ENCODE peak calls at places on chromosome 4, in five cellular contexts. One of them, this sample, is unnamed.
A peak's percentile ranks its signal among the peaks of the same experiment; 100 is the strongest.

GRCh38 chr4:34826660-34827059 is 1417.7 kb downstream of the ARAP2 start:
- DNase-seq in ureter: no peak
- DNase-seq in SW480: no peak
- DNase-seq in amniotic epithelial cell: no peak
- DNase-seq in T-helper 1 cell: no peak
- DNase-seq in this sample: no peak

GRCh38 chr4:91936301-91936700 is 367.5 kb upstream of the GRID2 start:
- DNase-seq in ureter: no peak
- DNase-seq in SW480: no peak
- DNase-seq in amniotic epithelial cell: peak; percentile 67
- DNase-seq in T-helper 1 cell: no peak
- DNase-seq in this sample: no peak

GRCh38 chr4:177371452-177371851 is 61.8 kb downstream of the NEIL3 start:
- DNase-seq in ureter: no peak
- DNase-seq in SW480: no peak
- DNase-seq in amniotic epithelial cell: no peak
- DNase-seq in T-helper 1 cell: no peak
- DNase-seq in this sample: no peak

GRCh38 chr4:2650276-2650675 is 105.9 kb downstream of the TNIP2 start:
- DNase-seq in ureter: peak; percentile 8
- DNase-seq in SW480: no peak
- DNase-seq in amniotic epithelial cell: no peak
- DNase-seq in T-helper 1 cell: no peak
- DNase-seq in this sample: no peak

GRCh38 chr4:2251795-2252529 is 9.9 kb downstream of the MXD4 start:
- DNase-seq in ureter: peak; percentile 39
- DNase-seq in SW480: no peak
- DNase-seq in amniotic epithelial cell: no peak
- DNase-seq in T-helper 1 cell: no peak
- DNase-seq in this sample: no peak

GRCh38 chr4:75089206-75089605 is 156.3 kb downstream of the PARM1 start:
- DNase-seq in ureter: no peak
- DNase-seq in SW480: no peak
- DNase-seq in amniotic epithelial cell: peak; percentile 52
- DNase-seq in T-helper 1 cell: no peak
- DNase-seq in this sample: no peak

GRCh38 chr4:94131212-94131611 is 76.5 kb upstream of the SMARCAD1 start:
- DNase-seq in ureter: no peak
- DNase-seq in SW480: no peak
- DNase-seq in amniotic epithelial cell: no peak
- DNase-seq in T-helper 1 cell: no peak
- DNase-seq in this sample: no peak

GRCh38 chr4:142645478-142646108 is 200.5 kb downstream of the INPP4B start:
- DNase-seq in ureter: no peak
- DNase-seq in SW480: no peak
- DNase-seq in amniotic epithelial cell: no peak
- DNase-seq in T-helper 1 cell: no peak
- DNase-seq in this sample: no peak

GRCh38 chr4:177091515-177091914 is 218.2 kb upstream of the NEIL3 start:
- DNase-seq in ureter: no peak
- DNase-seq in SW480: no peak
- DNase-seq in amniotic epithelial cell: no peak
- DNase-seq in T-helper 1 cell: no peak
- DNase-seq in this sample: no peak

GRCh38 chr4:94036964-94037363 is 170.7 kb upstream of the SMARCAD1 start:
- DNase-seq in ureter: no peak
- DNase-seq in SW480: no peak
- DNase-seq in amniotic epithelial cell: no peak
- DNase-seq in T-helper 1 cell: no peak
- DNase-seq in this sample: no peak

GRCh38 chr4:23871420-23871819 is 18.4 kb downstream of the PPARGC1A start:
- DNase-seq in ureter: no peak
- DNase-seq in SW480: no peak
- DNase-seq in amniotic epithelial cell: no peak
- DNase-seq in T-helper 1 cell: no peak
- DNase-seq in this sample: no peak

GRCh38 chr4:151681085-151681484 is 79.7 kb downstream of the GATB start:
- DNase-seq in ureter: no peak
- DNase-seq in SW480: no peak
- DNase-seq in amniotic epithelial cell: no peak
- DNase-seq in T-helper 1 cell: no peak
- DNase-seq in this sample: no peak

GRCh38 chr4:145423017-145423708 is 58.5 kb upstream of the SMAD1 start:
- DNase-seq in ureter: no peak
- DNase-seq in SW480: no peak
- DNase-seq in amniotic epithelial cell: no peak
- DNase-seq in T-helper 1 cell: no peak
- DNase-seq in this sample: no peak

GRCh38 chr4:5050520-5050955 is 742 bp upstream of the STK32B start:
- DNase-seq in ureter: peak; percentile 73
- DNase-seq in SW480: peak; percentile 55
- DNase-seq in amniotic epithelial cell: peak; percentile 67
- DNase-seq in T-helper 1 cell: no peak
- DNase-seq in this sample: peak; percentile 66

GRCh38 chr4:170388255-170388654 is 298.5 kb upstream of the AADAT start:
- DNase-seq in ureter: no peak
- DNase-seq in SW480: no peak
- DNase-seq in amniotic epithelial cell: peak; percentile 94
- DNase-seq in T-helper 1 cell: no peak
- DNase-seq in this sample: no peak

GRCh38 chr4:169024762-169025161 is 14.7 kb upstream of the CBR4 start:
- DNase-seq in ureter: no peak
- DNase-seq in SW480: peak; percentile 22
- DNase-seq in amniotic epithelial cell: peak; percentile 55
- DNase-seq in T-helper 1 cell: no peak
- DNase-seq in this sample: peak; percentile 58

GRCh38 chr4:173506780-173507211 is 23.2 kb downstream of the HAND2 start:
- DNase-seq in ureter: no peak
- DNase-seq in SW480: no peak
- DNase-seq in amniotic epithelial cell: no peak
- DNase-seq in T-helper 1 cell: no peak
- DNase-seq in this sample: no peak

GRCh38 chr4:108107729-108108382 is 60.9 kb downstream of the LEF1 start:
- DNase-seq in ureter: no peak
- DNase-seq in SW480: no peak
- DNase-seq in amniotic epithelial cell: no peak
- DNase-seq in T-helper 1 cell: no peak
- DNase-seq in this sample: no peak

GRCh38 chr4:150126880-150127236 is 48.6 kb downstream of the DCLK2 start:
- DNase-seq in ureter: no peak
- DNase-seq in SW480: no peak
- DNase-seq in amniotic epithelial cell: no peak
- DNase-seq in T-helper 1 cell: no peak
- DNase-seq in this sample: peak; percentile 6

GRCh38 chr4:92381640-92382039 is 77.9 kb downstream of the GRID2 start:
- DNase-seq in ureter: no peak
- DNase-seq in SW480: no peak
- DNase-seq in amniotic epithelial cell: peak; percentile 75
- DNase-seq in T-helper 1 cell: no peak
- DNase-seq in this sample: peak; percentile 22

GRCh38 chr4:99885063-99885664 is 9.1 kb downstream of the LAMTOR3 start:
- DNase-seq in ureter: no peak
- DNase-seq in SW480: peak; percentile 21
- DNase-seq in amniotic epithelial cell: peak; percentile 56
- DNase-seq in T-helper 1 cell: peak; percentile 23
- DNase-seq in this sample: peak; percentile 69

GRCh38 chr4:121650741-121651140 is 46.0 kb downstream of the ANXA5 start:
- DNase-seq in ureter: no peak
- DNase-seq in SW480: no peak
- DNase-seq in amniotic epithelial cell: no peak
- DNase-seq in T-helper 1 cell: no peak
- DNase-seq in this sample: no peak

GRCh38 chr4:128528793-128529553 is 241.4 kb upstream of the PGRMC2 start:
- DNase-seq in ureter: no peak
- DNase-seq in SW480: peak; percentile 58
- DNase-seq in amniotic epithelial cell: peak; percentile 99
- DNase-seq in T-helper 1 cell: no peak
- DNase-seq in this sample: peak; percentile 91

GRCh38 chr4:92265066-92265465 is 38.7 kb upstream of the GRID2 start:
- DNase-seq in ureter: no peak
- DNase-seq in SW480: no peak
- DNase-seq in amniotic epithelial cell: no peak
- DNase-seq in T-helper 1 cell: no peak
- DNase-seq in this sample: no peak

GRCh38 chr4:28350485-28350884 is 1489.8 kb downstream of the STIM2 start:
- DNase-seq in ureter: no peak
- DNase-seq in SW480: no peak
- DNase-seq in amniotic epithelial cell: peak; percentile 88
- DNase-seq in T-helper 1 cell: no peak
- DNase-seq in this sample: no peak

GRCh38 chr4:173782660-173783059 is 252.6 kb upstream of the HAND2 start:
- DNase-seq in ureter: no peak
- DNase-seq in SW480: no peak
- DNase-seq in amniotic epithelial cell: no peak
- DNase-seq in T-helper 1 cell: no peak
- DNase-seq in this sample: no peak

GRCh38 chr4:87915621-87916020 is 59.9 kb upstream of the SPP1 start:
- DNase-seq in ureter: no peak
- DNase-seq in SW480: no peak
- DNase-seq in amniotic epithelial cell: no peak
- DNase-seq in T-helper 1 cell: no peak
- DNase-seq in this sample: no peak

GRCh38 chr4:123379392-123379791 is 17.2 kb upstream of the SPRY1 start:
- DNase-seq in ureter: no peak
- DNase-seq in SW480: no peak
- DNase-seq in amniotic epithelial cell: peak; percentile 7
- DNase-seq in T-helper 1 cell: no peak
- DNase-seq in this sample: no peak

GRCh38 chr4:121777625-121778024 is 12.7 kb upstream of the SMIM43 start:
- DNase-seq in ureter: no peak
- DNase-seq in SW480: no peak
- DNase-seq in amniotic epithelial cell: no peak
- DNase-seq in T-helper 1 cell: no peak
- DNase-seq in this sample: no peak

GRCh38 chr4:147957446-147957845 is 225.6 kb downstream of the ARHGAP10 start:
- DNase-seq in ureter: no peak
- DNase-seq in SW480: no peak
- DNase-seq in amniotic epithelial cell: no peak
- DNase-seq in T-helper 1 cell: no peak
- DNase-seq in this sample: no peak

GRCh38 chr4:13524504-13525243 is 19.6 kb downstream of the NKX3-2 start:
- DNase-seq in ureter: no peak
- DNase-seq in SW480: no peak
- DNase-seq in amniotic epithelial cell: peak; percentile 31
- DNase-seq in T-helper 1 cell: no peak
- DNase-seq in this sample: no peak

GRCh38 chr4:118898221-118898620 is 9.6 kb downstream of the SYNPO2 start:
- DNase-seq in ureter: no peak
- DNase-seq in SW480: no peak
- DNase-seq in amniotic epithelial cell: no peak
- DNase-seq in T-helper 1 cell: no peak
- DNase-seq in this sample: no peak

GRCh38 chr4:113433116-113433515 is 328.4 kb downstream of the CAMK2D start:
- DNase-seq in ureter: no peak
- DNase-seq in SW480: peak; percentile 3
- DNase-seq in amniotic epithelial cell: no peak
- DNase-seq in T-helper 1 cell: no peak
- DNase-seq in this sample: no peak

GRCh38 chr4:78656968-78657445 is 105.4 kb downstream of the ANXA3 start:
- DNase-seq in ureter: no peak
- DNase-seq in SW480: no peak
- DNase-seq in amniotic epithelial cell: no peak
- DNase-seq in T-helper 1 cell: no peak
- DNase-seq in this sample: no peak

GRCh38 chr4:94290245-94290644 is 52.4 kb downstream of the HPGDS start:
- DNase-seq in ureter: no peak
- DNase-seq in SW480: no peak
- DNase-seq in amniotic epithelial cell: no peak
- DNase-seq in T-helper 1 cell: no peak
- DNase-seq in this sample: peak; percentile 2

GRCh38 chr4:16443504-16444088 is 217.3 kb upstream of the TAPT1 start:
- DNase-seq in ureter: no peak
- DNase-seq in SW480: peak; percentile 18
- DNase-seq in amniotic epithelial cell: peak; percentile 17
- DNase-seq in T-helper 1 cell: no peak
- DNase-seq in this sample: peak; percentile 70

GRCh38 chr4:94758700-94759399 is 1.1 kb downstream of the BMPR1B start:
- DNase-seq in ureter: no peak
- DNase-seq in SW480: no peak
- DNase-seq in amniotic epithelial cell: no peak
- DNase-seq in T-helper 1 cell: no peak
- DNase-seq in this sample: no peak